ENCODE peak calls at places on chromosomes 4 and X, in six cellular contexts. X is K562, M is GM12878, U is H1, H is GM12891, V is HepG2. Y is an unnamed sample.

GRCh38 chr4:7539659-7540058 is 104.9 kb upstream of the PSAPL1 start:
- DNase-seq in X (peak; percentile 38), M (no peak), U (no peak), H (peak; percentile 50), V (peak; percentile 48), Y (peak; percentile 41)

GRCh38 chr4:77734928-77735327 is 84.2 kb downstream of the CNOT6L start:
- DNase-seq in X (peak; percentile 82), M (peak; percentile 52), U (no peak), H (peak; percentile 23), V (peak; percentile 71), Y (peak; percentile 12)

GRCh38 chr4:183987987-183988392 is 82.9 kb downstream of the STOX2 start:
- DNase-seq in X (peak; percentile 64), M (no peak), U (no peak), H (no peak), V (peak; percentile 7), Y (no peak)

GRCh38 chrX:3651272-3651671 is 62.2 kb downstream of the PRKX start:
- DNase-seq in X (peak; percentile 25), M (no peak), U (no peak), H (no peak), V (no peak), Y (no peak)

GRCh38 chr4:15005474-15006115 is 3.3 kb downstream of the CPEB2 start:
- DNase-seq in X (no peak), M (no peak), U (no peak), H (no peak), V (no peak), Y (no peak)

GRCh38 chrX:119512145-119512800 is 44.0 kb downstream of the SLC25A5 start:
- DNase-seq in X (peak; percentile 80), M (no peak), U (no peak), H (peak; percentile 25), V (peak; percentile 75), Y (peak; percentile 36)

GRCh38 chrX:700936-701335 is 70.3 kb downstream of the SHOX start:
- DNase-seq in X (no peak), M (no peak), U (no peak), H (no peak), V (no peak), Y (no peak)

GRCh38 chrX:86133761-86134160 is 14.5 kb upstream of the DACH2 start:
- DNase-seq in X (peak; percentile 7), M (no peak), U (no peak), H (no peak), V (no peak), Y (no peak)

GRCh38 chr4:20259707-20260106 is 8.0 kb downstream of the SLIT2 start:
- DNase-seq in X (no peak), M (no peak), U (no peak), H (no peak), V (no peak), Y (no peak)

GRCh38 chr4:136078971-136079370 is 1453.3 kb downstream of the PCDH18 start:
- DNase-seq in X (no peak), M (no peak), U (no peak), H (no peak), V (no peak), Y (no peak)

GRCh38 chrX:9737363-9737762 is 28.3 kb downstream of the GPR143 start:
- DNase-seq in X (no peak), M (no peak), U (no peak), H (no peak), V (no peak), Y (no peak)

GRCh38 chrX:13194291-13195103 is 125.4 kb downstream of the ATXN3L start:
- DNase-seq in X (peak; percentile 4), M (no peak), U (no peak), H (no peak), V (no peak), Y (no peak)

GRCh38 chr4:153022233-153022632 is 86.1 kb downstream of the FHDC1 start:
- DNase-seq in X (no peak), M (no peak), U (no peak), H (no peak), V (no peak), Y (no peak)

GRCh38 chr4:168587326-168588125 is 90.7 kb downstream of the PALLD start:
- DNase-seq in X (no peak), M (no peak), U (no peak), H (no peak), V (no peak), Y (no peak)
- TF ChIP-seq POLR2AphosphoS5 in X (no peak), M (no peak), U (no peak), H (no peak), V (no peak), Y (no peak)

DNA sequence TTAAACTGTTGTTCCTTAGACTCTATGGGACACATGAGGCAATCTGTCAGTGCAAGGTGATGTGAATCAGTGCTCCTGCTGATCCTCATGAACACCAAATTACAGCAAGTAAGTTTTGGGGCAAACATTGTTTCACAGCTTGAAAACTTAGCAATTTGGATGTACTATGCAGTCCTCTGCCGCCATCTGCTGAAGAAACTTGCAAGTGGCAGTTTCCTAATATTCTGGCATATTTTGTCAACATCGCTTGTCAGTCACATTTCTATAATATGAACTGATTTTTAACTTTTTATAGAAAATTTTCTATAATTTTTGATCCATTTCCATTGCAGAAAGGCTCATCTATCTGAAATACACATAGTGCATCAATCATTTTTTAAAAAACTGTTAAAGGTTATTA is 56.3 kb downstream of the ZAR1 start:
- DNase-seq in X (peak; percentile 67), M (peak; percentile 8), U (no peak), H (no peak), V (peak; percentile 34), Y (no peak)
- TF ChIP-seq TAF1 in X (no peak), M (no peak), U (no peak), H (no peak), V (no peak), Y (no peak)

GRCh38 chrX:81174286-81174685 is 27.4 kb downstream of the HMGN5 start:
- DNase-seq in X (peak; percentile 9), M (no peak), U (no peak), H (no peak), V (peak; percentile 3), Y (no peak)
- TF ChIP-seq POLR2A in X (no peak), M (no peak), U (no peak), H (no peak), V (no peak), Y (no peak)

GRCh38 chrX:131747173-131747572 is 203.3 kb downstream of the OR13H1 start:
- DNase-seq in X (no peak), M (peak; percentile 98), U (no peak), H (no peak), V (no peak), Y (no peak)
- TF ChIP-seq POLR2AphosphoS5 in X (no peak), M (no peak), U (no peak), H (no peak), V (no peak), Y (no peak)